ENCODE peak calls at places on chromosomes 5 and 9, in eight cellular contexts. O is mesothelial cell of epicardium; K is activated naive CD4-positive, alpha-beta T cell treated with anti-CD3 and anti-CD28 coated beads, Interleukin-2, amount 50 U/mL, for 16 hours; N is effector memory CD4-positive, alpha-beta T cell; W is colonic mucosa; Y is cardiac fibroblast; U is CD8-positive, alpha-beta T cell; A is activated T-cell treated with anti-CD3 and anti-CD28 coated beads for 1 hour. T is an unnamed sample.

GRCh38 chr9:120711354-120711753 is 2.9 kb downstream of the MEGF9 start:
- DNase-seq in O (no peak), K (no peak), N (no peak), W (no peak), Y (no peak), U (no peak), A (no peak), T (no peak)

GRCh38 chr9:98642661-98643312 is 65.9 kb downstream of the GABBR2 start:
- DNase-seq in O (no peak), K (no peak), N (no peak), W (no peak), Y (no peak), U (no peak), A (no peak), T (no peak)

GRCh38 chr5:149583394-149583793 is 2.1 kb downstream of the ARHGEF37 start:
- DNase-seq in O (no peak), K (no peak), N (no peak), W (peak; percentile 66), Y (peak; percentile 58), U (no peak), A (no peak), T (peak; percentile 62)

GRCh38 chr9:38227656-38228055 is 158.6 kb upstream of the SHB start:
- DNase-seq in O (no peak), K (no peak), N (no peak), W (no peak), Y (peak; percentile 15), U (no peak), A (peak; percentile 4), T (peak; percentile 62)

GRCh38 chr5:103270581-103270980 is 12.0 kb downstream of the MACIR start:
- DNase-seq in O (no peak), K (no peak), N (no peak), W (no peak), Y (no peak), U (no peak), A (no peak), T (no peak)

GRCh38 chr9:83701769-83702168 is 6.0 kb downstream of the UBQLN1 start:
- DNase-seq in O (no peak), K (no peak), N (no peak), W (no peak), Y (peak; percentile 52), U (no peak), A (no peak), T (peak; percentile 48)

GRCh38 chr5:166428264-166428663 is 1863.2 kb upstream of the WWC1 start:
- DNase-seq in O (no peak), K (no peak), N (no peak), W (no peak), Y (no peak), U (no peak), A (no peak), T (no peak)

GRCh38 chr5:1268056-1268455 is 26.8 kb downstream of the TERT start:
- DNase-seq in O (no peak), K (no peak), N (no peak), W (no peak), Y (no peak), U (no peak), A (no peak), T (no peak)

GRCh38 chr5:65801332-65801731 is 79.3 kb downstream of the NLN start:
- DNase-seq in O (no peak), K (no peak), N (no peak), W (no peak), Y (peak; percentile 65), U (no peak), A (no peak), T (peak; percentile 86)

GRCh38 chr9:133184971-133185370 is 21.3 kb upstream of the GBGT1 start:
- DNase-seq in O (no peak), K (no peak), N (peak; percentile 6), W (peak; percentile 55), Y (peak; percentile 85), U (no peak), A (no peak), T (peak; percentile 72)

GRCh38 chr9:107486674-107487520 is 2.7 kb downstream of the KLF4 start:
- DNase-seq in O (no peak), K (no peak), N (no peak), W (peak; percentile 50), Y (no peak), U (no peak), A (no peak), T (no peak)

GRCh38 chr5:10304932-10305331 is 2.8 kb downstream of the CMBL start:
- DNase-seq in O (no peak), K (no peak), N (no peak), W (no peak), Y (no peak), U (no peak), A (no peak), T (no peak)

GRCh38 chr5:177427211-177427822 is 841 bp downstream of the GRK6 start:
- DNase-seq in O (no peak), K (no peak), N (no peak), W (no peak), Y (no peak), U (no peak), A (no peak), T (no peak)

GRCh38 chr9:69895185-69895584 is 74.6 kb downstream of the CFAP95 start:
- DNase-seq in O (no peak), K (no peak), N (no peak), W (no peak), Y (no peak), U (no peak), A (no peak), T (no peak)

T was measured in fibroblast of lung.